ENCODE peak calls at places on chromosomes 6 and 20, in ten cellular contexts. One of them, this sample, is unnamed.

GRCh38 chr20:2919518-2920245 is 46.4 kb downstream of the PTPRA start:
- DNase-seq in tibial nerve: no peak
- DNase-seq in Peyer's patch: no peak
- DNase-seq in mammary epithelial cell: no peak
- DNase-seq in tibial artery: no peak
- DNase-seq in H9: no peak
- DNase-seq in spleen: no peak
- DNase-seq in mucosa of descending colon: no peak
- DNase-seq in stomach: no peak
- DNase-seq in IMR-90: no peak
- DNase-seq in this sample: no peak

GRCh38 chr20:63704749-63705117 is 3.0 kb downstream of the ARFRP1 start:
- DNase-seq in tibial nerve: no peak
- DNase-seq in Peyer's patch: no peak
- DNase-seq in mammary epithelial cell: no peak
- DNase-seq in tibial artery: no peak
- DNase-seq in H9: no peak
- DNase-seq in spleen: peak; percentile 75
- DNase-seq in mucosa of descending colon: peak; percentile 47
- DNase-seq in stomach: no peak
- DNase-seq in IMR-90: no peak
- DNase-seq in this sample: no peak

GRCh38 chr20:54598351-54598750 is 123.0 kb downstream of the DOK5 start:
- DNase-seq in tibial nerve: no peak
- DNase-seq in Peyer's patch: no peak
- DNase-seq in mammary epithelial cell: no peak
- DNase-seq in tibial artery: no peak
- DNase-seq in H9: no peak
- DNase-seq in spleen: no peak
- DNase-seq in mucosa of descending colon: no peak
- DNase-seq in stomach: no peak
- DNase-seq in IMR-90: no peak
- DNase-seq in this sample: no peak

GRCh38 chr6:79705456-79705995 is 74.4 kb downstream of the SH3BGRL2 start:
- DNase-seq in tibial nerve: no peak
- DNase-seq in Peyer's patch: no peak
- DNase-seq in mammary epithelial cell: no peak
- DNase-seq in tibial artery: no peak
- DNase-seq in H9: no peak
- DNase-seq in spleen: no peak
- DNase-seq in mucosa of descending colon: no peak
- DNase-seq in stomach: no peak
- DNase-seq in IMR-90: no peak
- DNase-seq in this sample: no peak

GRCh38 chr6:132418566-132418965 is 17.3 kb upstream of the MOXD1 start:
- DNase-seq in tibial nerve: no peak
- DNase-seq in Peyer's patch: no peak
- DNase-seq in mammary epithelial cell: no peak
- DNase-seq in tibial artery: no peak
- DNase-seq in H9: no peak
- DNase-seq in spleen: no peak
- DNase-seq in mucosa of descending colon: no peak
- DNase-seq in stomach: no peak
- DNase-seq in IMR-90: no peak
- DNase-seq in this sample: no peak

GRCh38 chr6:169205176-169206160 is 48.2 kb downstream of the THBS2 start:
- DNase-seq in tibial nerve: no peak
- DNase-seq in Peyer's patch: no peak
- DNase-seq in mammary epithelial cell: no peak
- DNase-seq in tibial artery: no peak
- DNase-seq in H9: no peak
- DNase-seq in spleen: no peak
- DNase-seq in mucosa of descending colon: no peak
- DNase-seq in stomach: no peak
- DNase-seq in IMR-90: peak; percentile 79
- DNase-seq in this sample: no peak

GRCh38 chr20:7772376-7772775 is 167.9 kb downstream of the HAO1 start:
- DNase-seq in tibial nerve: no peak
- DNase-seq in Peyer's patch: no peak
- DNase-seq in mammary epithelial cell: peak; percentile 95
- DNase-seq in tibial artery: no peak
- DNase-seq in H9: no peak
- DNase-seq in spleen: no peak
- DNase-seq in mucosa of descending colon: no peak
- DNase-seq in stomach: no peak
- DNase-seq in IMR-90: peak; percentile 53
- DNase-seq in this sample: no peak

GRCh38 chr6:122995930-122996796 is at the start of gene CLVS2:
- DNase-seq in tibial nerve: no peak
- DNase-seq in Peyer's patch: no peak
- DNase-seq in mammary epithelial cell: peak; percentile 7
- DNase-seq in tibial artery: no peak
- DNase-seq in H9: peak; percentile 78
- DNase-seq in spleen: peak; percentile 64
- DNase-seq in mucosa of descending colon: no peak
- DNase-seq in stomach: no peak
- DNase-seq in IMR-90: no peak
- DNase-seq in this sample: no peak

GRCh38 chr6:128516514-128516898 is 3.9 kb downstream of the PTPRK start:
- DNase-seq in tibial nerve: no peak
- DNase-seq in Peyer's patch: no peak
- DNase-seq in mammary epithelial cell: no peak
- DNase-seq in tibial artery: no peak
- DNase-seq in H9: no peak
- DNase-seq in spleen: no peak
- DNase-seq in mucosa of descending colon: no peak
- DNase-seq in stomach: no peak
- DNase-seq in IMR-90: peak; percentile 48
- DNase-seq in this sample: no peak

GRCh38 chr6:140379919-140380318 is 1005.5 kb upstream of the CITED2 start:
- DNase-seq in tibial nerve: no peak
- DNase-seq in Peyer's patch: no peak
- DNase-seq in mammary epithelial cell: no peak
- DNase-seq in tibial artery: no peak
- DNase-seq in H9: no peak
- DNase-seq in spleen: no peak
- DNase-seq in mucosa of descending colon: no peak
- DNase-seq in stomach: no peak
- DNase-seq in IMR-90: peak; percentile 86
- DNase-seq in this sample: no peak

GRCh38 chr6:79713701-79714322 is 82.7 kb downstream of the SH3BGRL2 start:
- DNase-seq in tibial nerve: peak; percentile 73
- DNase-seq in Peyer's patch: peak; percentile 71
- DNase-seq in mammary epithelial cell: peak; percentile 1
- DNase-seq in tibial artery: no peak
- DNase-seq in H9: peak; percentile 41
- DNase-seq in spleen: no peak
- DNase-seq in mucosa of descending colon: no peak
- DNase-seq in stomach: peak; percentile 35
- DNase-seq in IMR-90: peak; percentile 50
- DNase-seq in this sample: peak; percentile 16

GRCh38 chr6:111804627-111805235 is 68.5 kb downstream of the FYN start:
- DNase-seq in tibial nerve: no peak
- DNase-seq in Peyer's patch: peak; percentile 80
- DNase-seq in mammary epithelial cell: no peak
- DNase-seq in tibial artery: peak; percentile 34
- DNase-seq in H9: no peak
- DNase-seq in spleen: no peak
- DNase-seq in mucosa of descending colon: no peak
- DNase-seq in stomach: peak; percentile 36
- DNase-seq in IMR-90: peak; percentile 74
- DNase-seq in this sample: peak; percentile 72

GRCh38 chr6:21597706-21598273 is 4.2 kb downstream of the SOX4 start:
- DNase-seq in tibial nerve: no peak
- DNase-seq in Peyer's patch: no peak
- DNase-seq in mammary epithelial cell: peak; percentile 35
- DNase-seq in tibial artery: no peak
- DNase-seq in H9: no peak
- DNase-seq in spleen: no peak
- DNase-seq in mucosa of descending colon: no peak
- DNase-seq in stomach: no peak
- DNase-seq in IMR-90: no peak
- DNase-seq in this sample: no peak

DNA sequence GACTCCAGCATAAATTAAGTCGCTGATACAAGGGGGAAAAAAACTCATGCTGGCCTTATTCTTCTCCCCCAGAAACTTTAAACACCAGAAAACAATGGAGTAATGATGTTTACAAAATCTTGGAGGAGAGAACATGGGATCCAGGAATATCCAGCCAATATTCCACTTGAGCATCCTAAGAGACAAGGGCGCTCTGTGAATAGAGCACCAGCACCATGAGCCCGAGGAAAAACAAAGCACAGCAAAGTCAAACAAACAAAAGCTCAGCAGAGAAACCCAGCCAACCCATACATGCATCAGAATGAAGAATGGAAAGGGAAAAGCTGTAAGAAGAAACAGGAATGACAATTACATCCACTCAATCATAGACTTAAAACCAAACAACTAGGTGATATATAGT is 4.6 kb upstream of the NAA20 start:
- DNase-seq in tibial nerve: no peak
- DNase-seq in Peyer's patch: no peak
- DNase-seq in mammary epithelial cell: no peak
- DNase-seq in tibial artery: no peak
- DNase-seq in H9: no peak
- DNase-seq in spleen: no peak
- DNase-seq in mucosa of descending colon: no peak
- DNase-seq in stomach: no peak
- DNase-seq in IMR-90: no peak
- DNase-seq in this sample: no peak
- H3K4me1 ChIP-seq in tibial nerve: peaks cover 9% of the 10 kb centered on the region
- H3K4me1 ChIP-seq in Peyer's patch: no peaks in the 10 kb centered on the region
- H3K4me1 ChIP-seq in mammary epithelial cell: no peaks in the 10 kb centered on the region
- H3K4me1 ChIP-seq in tibial artery: no peaks in the 10 kb centered on the region
- H3K4me1 ChIP-seq in H9: no peaks in the 10 kb centered on the region
- H3K4me1 ChIP-seq in spleen: peaks cover 24% of the 10 kb centered on the region
- H3K4me1 ChIP-seq in mucosa of descending colon: peaks cover 3% of the 10 kb centered on the region
- H3K4me1 ChIP-seq in stomach: peaks cover 54% of the 10 kb centered on the region
- H3K4me1 ChIP-seq in IMR-90: peaks cover 8% of the 10 kb centered on the region
- H3K4me1 ChIP-seq in this sample: peaks cover 12% of the 10 kb centered on the region

GRCh38 chr20:44732327-44732726 is 13.3 kb upstream of the KCNK15 start:
- DNase-seq in tibial nerve: no peak
- DNase-seq in Peyer's patch: no peak
- DNase-seq in mammary epithelial cell: no peak
- DNase-seq in tibial artery: no peak
- DNase-seq in H9: no peak
- DNase-seq in spleen: no peak
- DNase-seq in mucosa of descending colon: no peak
- DNase-seq in stomach: no peak
- DNase-seq in IMR-90: no peak
- DNase-seq in this sample: no peak
- H3K4me1 ChIP-seq in tibial nerve: peaks cover 11% of the 10 kb centered on the region
- H3K4me1 ChIP-seq in Peyer's patch: no peaks in the 10 kb centered on the region
- H3K4me1 ChIP-seq in mammary epithelial cell: peaks cover 36% of the 10 kb centered on the region
- H3K4me1 ChIP-seq in tibial artery: no peaks in the 10 kb centered on the region
- H3K4me1 ChIP-seq in H9: no peaks in the 10 kb centered on the region
- H3K4me1 ChIP-seq in spleen: no peaks in the 10 kb centered on the region
- H3K4me1 ChIP-seq in mucosa of descending colon: no peaks in the 10 kb centered on the region
- H3K4me1 ChIP-seq in stomach: peaks cover 44% of the 10 kb centered on the region
- H3K4me1 ChIP-seq in IMR-90: peaks cover 19% of the 10 kb centered on the region
- H3K4me1 ChIP-seq in this sample: no peaks in the 10 kb centered on the region

GRCh38 chr20:39878809-39879208 is 810.2 kb downstream of the MAFB start:
- DNase-seq in tibial nerve: no peak
- DNase-seq in Peyer's patch: no peak
- DNase-seq in mammary epithelial cell: peak; percentile 68
- DNase-seq in tibial artery: no peak
- DNase-seq in H9: no peak
- DNase-seq in spleen: no peak
- DNase-seq in mucosa of descending colon: no peak
- DNase-seq in stomach: no peak
- DNase-seq in IMR-90: no peak
- DNase-seq in this sample: no peak
- H3K4me1 ChIP-seq in tibial nerve: no peaks in the 10 kb centered on the region
- H3K4me1 ChIP-seq in Peyer's patch: no peaks in the 10 kb centered on the region
- H3K4me1 ChIP-seq in mammary epithelial cell: peaks cover 18% of the 10 kb centered on the region
- H3K4me1 ChIP-seq in tibial artery: no peaks in the 10 kb centered on the region
- H3K4me1 ChIP-seq in H9: no peaks in the 10 kb centered on the region
- H3K4me1 ChIP-seq in spleen: peaks cover 7% of the 10 kb centered on the region
- H3K4me1 ChIP-seq in mucosa of descending colon: no peaks in the 10 kb centered on the region
- H3K4me1 ChIP-seq in stomach: peaks cover 16% of the 10 kb centered on the region
- H3K4me1 ChIP-seq in IMR-90: no peaks in the 10 kb centered on the region
- H3K4me1 ChIP-seq in this sample: no peaks in the 10 kb centered on the region

GRCh38 chr6:42012501-42013133 is 37.7 kb upstream of the TAF8 start:
- DNase-seq in tibial nerve: no peak
- DNase-seq in Peyer's patch: no peak
- DNase-seq in mammary epithelial cell: no peak
- DNase-seq in tibial artery: no peak
- DNase-seq in H9: no peak
- DNase-seq in spleen: no peak
- DNase-seq in mucosa of descending colon: no peak
- DNase-seq in stomach: no peak
- DNase-seq in IMR-90: no peak
- DNase-seq in this sample: no peak

GRCh38 chr6:42009844-42010184 is 40.5 kb upstream of the TAF8 start:
- DNase-seq in tibial nerve: no peak
- DNase-seq in Peyer's patch: no peak
- DNase-seq in mammary epithelial cell: no peak
- DNase-seq in tibial artery: no peak
- DNase-seq in H9: no peak
- DNase-seq in spleen: peak; percentile 0
- DNase-seq in mucosa of descending colon: no peak
- DNase-seq in stomach: no peak
- DNase-seq in IMR-90: no peak
- DNase-seq in this sample: no peak

GRCh38 chr6:42010909-42011308 is 39.4 kb upstream of the TAF8 start:
- DNase-seq in tibial nerve: no peak
- DNase-seq in Peyer's patch: no peak
- DNase-seq in mammary epithelial cell: no peak
- DNase-seq in tibial artery: no peak
- DNase-seq in H9: no peak
- DNase-seq in spleen: no peak
- DNase-seq in mucosa of descending colon: no peak
- DNase-seq in stomach: no peak
- DNase-seq in IMR-90: no peak
- DNase-seq in this sample: no peak

GRCh38 chr6:42007753-42008528 is 42.4 kb upstream of the TAF8 start:
- DNase-seq in tibial nerve: no peak
- DNase-seq in Peyer's patch: no peak
- DNase-seq in mammary epithelial cell: no peak
- DNase-seq in tibial artery: no peak
- DNase-seq in H9: no peak
- DNase-seq in spleen: peak; percentile 88
- DNase-seq in mucosa of descending colon: no peak
- DNase-seq in stomach: no peak
- DNase-seq in IMR-90: no peak
- DNase-seq in this sample: peak; percentile 24

DNA sequence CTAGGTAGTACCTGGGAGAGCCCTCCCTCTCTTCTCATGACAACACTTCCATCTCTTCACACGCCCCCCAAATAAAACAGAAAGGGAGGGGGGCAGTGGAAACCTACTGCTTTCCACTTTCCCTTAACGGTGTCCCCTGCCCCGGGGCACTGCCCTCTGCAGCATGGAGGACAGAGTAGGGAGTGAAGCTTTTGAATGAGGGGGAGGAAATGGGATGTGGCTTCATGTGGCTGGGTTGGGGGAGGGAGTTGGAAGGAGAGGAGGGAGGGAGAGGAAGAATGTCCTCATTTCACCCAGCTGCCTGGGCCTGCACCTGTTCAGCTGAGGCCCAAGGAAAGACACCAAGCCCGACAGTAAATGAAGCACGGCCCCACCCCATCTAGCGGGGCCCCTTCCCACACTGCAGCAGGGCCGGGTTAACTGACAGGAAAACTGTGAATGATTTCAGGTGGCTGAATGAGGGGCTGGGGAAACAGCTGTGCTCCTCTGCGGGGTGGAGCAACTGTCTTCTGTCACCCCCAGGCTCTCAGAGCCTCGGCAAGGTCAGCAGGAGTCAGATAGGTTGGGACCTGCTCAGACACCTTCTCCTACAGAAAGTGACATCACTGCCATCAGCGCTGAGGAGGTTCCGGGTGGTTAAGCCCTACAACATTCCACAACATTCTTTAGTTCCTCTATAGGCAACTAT is 40.0 kb upstream of the TAF8 start:
- DNase-seq in tibial nerve: no peak
- DNase-seq in Peyer's patch: no peak
- DNase-seq in mammary epithelial cell: no peak
- DNase-seq in tibial artery: no peak
- DNase-seq in H9: peak; percentile 69
- DNase-seq in spleen: peak; percentile 56
- DNase-seq in mucosa of descending colon: no peak
- DNase-seq in stomach: peak; percentile 21
- DNase-seq in IMR-90: no peak
- DNase-seq in this sample: no peak
- H3K4me1 ChIP-seq in tibial nerve: peaks cover 13% of the 10 kb centered on the region
- H3K4me1 ChIP-seq in Peyer's patch: no peaks in the 10 kb centered on the region
- H3K4me1 ChIP-seq in mammary epithelial cell: no peaks in the 10 kb centered on the region
- H3K4me1 ChIP-seq in tibial artery: no peaks in the 10 kb centered on the region
- H3K4me1 ChIP-seq in H9: peaks cover 7% of the 10 kb centered on the region
- H3K4me1 ChIP-seq in spleen: peaks cover 55% of the 10 kb centered on the region
- H3K4me1 ChIP-seq in mucosa of descending colon: peaks cover 5% of the 10 kb centered on the region
- H3K4me1 ChIP-seq in stomach: peaks cover 37% of the 10 kb centered on the region
- H3K4me1 ChIP-seq in IMR-90: peaks cover 6% of the 10 kb centered on the region
- H3K4me1 ChIP-seq in this sample: peaks cover 63% of the 10 kb centered on the region